ENCODE peak calls at places on chromosomes 6 and 20, in five cellular contexts. D, A, P, O and G are unnamed samples.

GRCh38 chr6:5636210-5637030 is 370.3 kb downstream of the NRN1 start:
- DNase-seq in D (no peak), A (no peak), P (no peak), O (no peak), G (no peak)

GRCh38 chr6:22108199-22108598 is 188.6 kb downstream of the PRL start:
- DNase-seq in D (no peak), A (no peak), P (no peak), O (no peak), G (no peak)

GRCh38 chr6:168264593-168265335 is 54.8 kb downstream of the DACT2 start:
- DNase-seq in D (no peak), A (no peak), P (no peak), O (no peak), G (no peak)

GRCh38 chr6:73523434-73524123 is 2.7 kb upstream of the EEF1A1 start:
- DNase-seq in D (peak; percentile 79), A (peak; percentile 14), P (peak; percentile 61), O (no peak), G (peak; percentile 28)

GRCh38 chr20:38143646-38144554 is 21.2 kb downstream of the TGM2 start:
- DNase-seq in D (no peak), A (no peak), P (no peak), O (no peak), G (no peak)

GRCh38 chr20:50144362-50144761 is 9.2 kb downstream of the PEDS1 start:
- DNase-seq in D (no peak), A (no peak), P (no peak), O (no peak), G (no peak)

GRCh38 chr6:139337830-139338229 is 36.6 kb downstream of the CITED2 start:
- DNase-seq in D (no peak), A (no peak), P (no peak), O (no peak), G (no peak)

GRCh38 chr6:88680654-88681053 is 282.8 kb downstream of the RNGTT start:
- DNase-seq in D (no peak), A (no peak), P (no peak), O (no peak), G (no peak)

GRCh38 chr6:100808638-100809275 is 72.4 kb downstream of the ASCC3 start:
- DNase-seq in D (no peak), A (no peak), P (no peak), O (no peak), G (no peak)

GRCh38 chr6:119161450-119161849 is 83.0 kb upstream of the FAM184A start:
- DNase-seq in D (no peak), A (no peak), P (no peak), O (no peak), G (no peak)

GRCh38 chr6:57173056-57173885 is 1.1 kb downstream of the BAG2 start:
- DNase-seq in D (no peak), A (no peak), P (no peak), O (no peak), G (peak; percentile 45)

GRCh38 chr20:57440678-57441509 is 49.7 kb downstream of the RBM38 start:
- DNase-seq in D (peak; percentile 82), A (peak; percentile 89), P (no peak), O (peak; percentile 46), G (peak; percentile 97)

GRCh38 chr6:39204646-39205244 is 24.5 kb downstream of the KCNK5 start:
- DNase-seq in D (no peak), A (no peak), P (no peak), O (no peak), G (no peak)

GRCh38 chr20:23293689-23294088 is 56.9 kb upstream of the NXT1 start:
- DNase-seq in D (no peak), A (no peak), P (no peak), O (no peak), G (no peak)

GRCh38 chr20:62685781-62686555 is 22.7 kb upstream of the NTSR1 start:
- DNase-seq in D (no peak), A (peak; percentile 7), P (no peak), O (no peak), G (peak; percentile 17)

GRCh38 chr6:112054001-112054400 is at the start of gene CCN6:
- DNase-seq in D (no peak), A (no peak), P (no peak), O (no peak), G (no peak)

GRCh38 chr20:53581444-53582311 is 12.0 kb downstream of the ZNF217 start:
- DNase-seq in D (no peak), A (no peak), P (no peak), O (no peak), G (no peak)

GRCh38 chr20:32464401-32465091 is 106.4 kb downstream of the ASXL1 start:
- DNase-seq in D (no peak), A (no peak), P (no peak), O (peak; percentile 66), G (no peak)

GRCh38 chr20:63736893-63737689 is 627 bp downstream of the LIME1 start:
- DNase-seq in D (no peak), A (no peak), P (peak; percentile 47), O (no peak), G (no peak)

GRCh38 chr6:158042245-158042798 is 60.7 kb downstream of the SYNJ2 start:
- DNase-seq in D (no peak), A (no peak), P (no peak), O (no peak), G (no peak)

GRCh38 chr6:152635949-152636674 is 1.1 kb downstream of the SYNE1 start:
- DNase-seq in D (peak; percentile 65), A (peak; percentile 9), P (no peak), O (no peak), G (peak; percentile 27)

GRCh38 chr20:47727170-47727880 is 58.0 kb downstream of the SULF2 start:
- DNase-seq in D (no peak), A (peak; percentile 27), P (peak; percentile 26), O (no peak), G (peak; percentile 43)

GRCh38 chr6:112086744-112087135 is 542 bp downstream of the TUBE1 start:
- DNase-seq in D (no peak), A (no peak), P (no peak), O (no peak), G (peak; percentile 35)

GRCh38 chr20:573414-574296 is 30.1 kb upstream of the CSNK2A1 start:
- DNase-seq in D (no peak), A (no peak), P (no peak), O (no peak), G (no peak)

GRCh38 chr6:134424131-134424794 is 106.4 kb upstream of the SGK1 start:
- DNase-seq in D (no peak), A (no peak), P (no peak), O (no peak), G (no peak)

GRCh38 chr6:100347901-100348550 is 116.7 kb downstream of the SIM1 start:
- DNase-seq in D (no peak), A (no peak), P (no peak), O (no peak), G (no peak)

GRCh38 chr6:144248470-144249301 is 36.4 kb upstream of the UTRN start:
- DNase-seq in D (no peak), A (no peak), P (no peak), O (no peak), G (no peak)